ENCODE peak calls at places on chromosomes 2 and 18, in ten cellular contexts. G is upper lobe of left lung; R is fibroblast of lung; N is foreskin fibroblast; X is colonic mucosa; S is lower lobe of right lung; I is CD8-positive, alpha-beta T cell; C is SK-N-SH; F is upper lobe of right lung; K is fibroblast of villous mesenchyme. V is an unnamed sample.

GRCh38 chr2:158725496-158725895 is 69.6 kb upstream of the DAPL1 start:
- DNase-seq in G (no peak), R (no peak), N (no peak), X (no peak), S (no peak), I (no peak), C (no peak), F (no peak), K (no peak), V (peak)

GRCh38 chr2:157938556-157938955 is 62.4 kb upstream of the ACVR1 start:
- DNase-seq in G (no peak), R (peak), N (no peak), X (peak), S (no peak), I (no peak), C (no peak), F (no peak), K (peak), V (no peak)

GRCh38 chr2:197211881-197212342 is 98.7 kb downstream of the ANKRD44 start:
- DNase-seq in G (no peak), R (no peak), N (no peak), X (no peak), S (no peak), I (no peak), C (no peak), F (no peak), K (no peak), V (no peak)

GRCh38 chr2:220046507-220046906 is 419.1 kb downstream of the SLC4A3 start:
- DNase-seq in G (no peak), R (no peak), N (no peak), X (no peak), S (no peak), I (no peak), C (no peak), F (no peak), K (peak), V (no peak)

GRCh38 chr2:54065411-54065810 is 50.0 kb upstream of the ACYP2 start:
- DNase-seq in G (no peak), R (peak), N (peak), X (no peak), S (no peak), I (no peak), C (no peak), F (no peak), K (peak), V (no peak)

GRCh38 chr2:158024288-158024898 is 77.3 kb upstream of the UPP2 start:
- DNase-seq in G (peak), R (peak), N (peak), X (peak), S (peak), I (peak), C (peak), F (no peak), K (peak), V (peak)

GRCh38 chr2:69620870-69621269 is 22.7 kb downstream of the AAK1 start:
- DNase-seq in G (no peak), R (no peak), N (no peak), X (no peak), S (no peak), I (no peak), C (no peak), F (no peak), K (no peak), V (no peak)

GRCh38 chr2:696999-697627 is 19.9 kb upstream of the TMEM18 start:
- DNase-seq in G (no peak), R (no peak), N (no peak), X (no peak), S (no peak), I (no peak), C (no peak), F (no peak), K (no peak), V (peak)

GRCh38 chr2:174328309-174329156 is 6.2 kb upstream of the SP9 start:
- DNase-seq in G (no peak), R (no peak), N (no peak), X (no peak), S (no peak), I (no peak), C (no peak), F (no peak), K (no peak), V (peak)

GRCh38 chr2:174330945-174331619 is 3.7 kb upstream of the SP9 start:
- DNase-seq in G (no peak), R (no peak), N (no peak), X (no peak), S (no peak), I (no peak), C (no peak), F (no peak), K (no peak), V (peak)

GRCh38 chr2:174327958-174328308 is 6.8 kb upstream of the SP9 start:
- DNase-seq in G (no peak), R (no peak), N (no peak), X (no peak), S (no peak), I (no peak), C (no peak), F (no peak), K (no peak), V (no peak)

GRCh38 chr2:174327559-174327897 is 7.2 kb upstream of the SP9 start:
- DNase-seq in G (no peak), R (no peak), N (no peak), X (no peak), S (no peak), I (no peak), C (no peak), F (no peak), K (no peak), V (no peak)

GRCh38 chr2:174329157-174329715 is 5.5 kb upstream of the SP9 start:
- DNase-seq in G (no peak), R (no peak), N (no peak), X (no peak), S (no peak), I (no peak), C (no peak), F (no peak), K (no peak), V (no peak)
- H3K4me3 ChIP-seq in G (no peak), R (no peak), N (no peak), X (no peak), S (no peak), I (no peak), C (no peak), F (no peak), K (no peak), V (no peak)

GRCh38 chr2:121771976-121772742 is 16.7 kb downstream of the TSN start:
- DNase-seq in G (no peak), R (peak), N (peak), X (no peak), S (no peak), I (no peak), C (peak), F (no peak), K (peak), V (no peak)
- H3K4me3 ChIP-seq in G (no peak), R (no peak), N (no peak), X (no peak), S (no peak), I (no peak), C (no peak), F (no peak), K (no peak), V (no peak)

DNA sequence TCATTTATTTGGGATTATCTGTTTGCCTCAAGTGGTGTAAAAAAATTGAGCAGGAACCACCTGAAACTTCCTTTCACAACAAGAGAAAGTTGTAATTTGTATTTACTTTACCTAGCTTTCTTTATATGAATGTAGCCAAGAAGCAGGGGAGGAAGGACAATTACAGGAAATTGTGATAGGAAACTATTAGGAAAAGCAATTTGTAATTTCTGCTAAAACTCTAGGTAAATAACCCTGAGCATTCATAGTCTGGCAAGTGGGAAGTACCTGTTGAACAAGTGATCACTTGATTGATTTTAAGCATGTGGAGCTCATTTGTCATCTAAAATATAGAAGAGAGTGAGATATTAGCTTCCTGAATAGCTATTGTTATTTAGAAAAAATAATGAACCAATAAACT is 5.0 kb downstream of the TFPI start:
- DNase-seq in G (no peak), R (no peak), N (no peak), X (no peak), S (no peak), I (no peak), C (no peak), F (no peak), K (no peak), V (no peak)
- H3K4me3 ChIP-seq in G (no peak), R (no peak), N (no peak), X (no peak), S (peak), I (no peak), C (no peak), F (peak), K (peak), V (no peak)

GRCh38 chr2:218570850-218571249 is 2.2 kb downstream of the CNOT9 start:
- DNase-seq in G (no peak), R (peak), N (peak), X (no peak), S (no peak), I (no peak), C (no peak), F (no peak), K (peak), V (no peak)
- H3K4me3 ChIP-seq in G (no peak), R (peak), N (peak), X (no peak), S (peak), I (no peak), C (peak), F (no peak), K (peak), V (no peak)

DNA sequence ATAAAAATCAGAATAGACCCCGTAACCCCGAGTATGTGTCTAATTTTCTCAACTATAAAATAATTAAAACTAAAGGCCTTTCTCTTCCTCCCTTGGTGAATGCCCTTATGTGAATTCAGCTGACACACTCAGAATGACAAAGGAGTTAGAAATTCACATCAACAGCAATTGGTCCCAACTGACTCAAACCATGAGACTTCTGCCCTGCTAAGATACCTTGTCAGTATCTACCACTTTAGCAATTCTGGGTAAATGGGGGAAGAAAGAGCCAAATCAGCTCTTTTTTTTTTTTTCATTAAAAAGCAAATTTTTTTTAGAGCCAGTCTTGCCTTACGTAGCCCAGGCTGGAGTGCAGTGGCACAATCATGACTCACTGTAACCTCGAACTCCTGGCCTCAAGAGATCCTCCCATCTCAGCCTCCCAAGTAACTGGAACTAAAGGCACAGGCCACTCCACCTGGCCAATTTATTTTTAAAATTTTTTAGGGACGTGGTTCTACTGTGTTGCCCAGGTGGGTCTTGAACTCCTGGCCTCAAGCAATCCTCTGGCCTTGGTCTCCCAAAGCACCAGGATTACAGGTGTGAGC is 1.7 kb upstream of the PPP4R1 start:
- DNase-seq in G (no peak), R (peak), N (peak), X (no peak), S (no peak), I (no peak), C (no peak), F (no peak), K (no peak), V (no peak)
- H3K4me3 ChIP-seq in G (no peak), R (no peak), N (no peak), X (no peak), S (no peak), I (no peak), C (no peak), F (peak), K (no peak), V (no peak)

GRCh38 chr2:29164101-29164846 is 49.1 kb downstream of the CLIP4 start:
- DNase-seq in G (no peak), R (no peak), N (no peak), X (no peak), S (no peak), I (no peak), C (peak), F (no peak), K (no peak), V (no peak)

GRCh38 chr2:29162204-29162928 is 47.2 kb downstream of the CLIP4 start:
- DNase-seq in G (no peak), R (no peak), N (no peak), X (no peak), S (no peak), I (no peak), C (no peak), F (no peak), K (no peak), V (no peak)

GRCh38 chr2:29165362-29166236 is 50.4 kb downstream of the CLIP4 start:
- DNase-seq in G (no peak), R (peak), N (peak), X (no peak), S (no peak), I (no peak), C (no peak), F (no peak), K (peak), V (no peak)

GRCh38 chr2:29166237-29166630 is 51.0 kb downstream of the CLIP4 start:
- DNase-seq in G (no peak), R (peak), N (no peak), X (no peak), S (no peak), I (no peak), C (no peak), F (no peak), K (peak), V (no peak)

GRCh38 chr2:29166640-29167039 is 51.4 kb downstream of the CLIP4 start:
- DNase-seq in G (no peak), R (no peak), N (no peak), X (no peak), S (no peak), I (no peak), C (no peak), F (no peak), K (no peak), V (no peak)
- H3K4me3 ChIP-seq in G (no peak), R (no peak), N (no peak), X (no peak), S (no peak), I (no peak), C (no peak), F (no peak), K (no peak), V (no peak)

DNA sequence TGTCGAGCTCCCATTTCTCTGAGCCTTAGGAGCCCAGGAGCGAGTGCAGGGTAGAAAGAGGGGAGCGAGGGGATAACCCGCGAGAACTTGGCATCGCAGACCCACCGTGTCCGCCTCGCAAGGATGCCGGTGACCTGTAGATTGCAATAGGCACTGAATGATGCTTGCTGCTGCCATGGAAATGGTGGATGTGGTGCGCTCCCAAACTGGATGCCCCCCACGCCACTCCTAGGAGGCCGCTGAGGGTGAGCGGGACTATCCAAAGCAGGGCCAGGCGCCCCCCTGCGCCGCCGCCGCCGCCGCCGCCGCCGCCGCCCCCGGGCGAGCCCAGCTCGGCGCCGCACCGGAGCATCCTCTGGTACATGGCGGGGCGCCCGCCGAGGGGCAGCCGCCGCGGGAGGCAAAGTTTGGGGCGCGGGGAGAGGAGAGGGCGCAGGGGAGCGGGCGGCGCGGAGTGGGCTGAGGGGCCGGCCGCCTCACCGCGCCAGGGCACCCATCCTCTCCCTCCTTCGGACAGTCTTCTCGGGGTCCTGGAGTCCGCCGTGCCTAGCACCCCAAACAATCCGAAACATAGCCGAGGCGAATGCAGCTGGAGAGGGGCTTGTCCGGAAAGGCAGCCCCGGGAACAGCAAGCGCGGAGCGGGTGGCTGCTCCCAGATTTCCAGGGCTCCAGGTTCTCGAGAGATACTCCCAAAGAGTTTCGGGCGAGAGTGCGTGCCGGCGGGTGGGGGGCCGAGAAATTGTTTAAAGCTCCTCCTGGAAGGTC is 685.2 kb downstream of the NRXN1 start:
- DNase-seq in G (no peak), R (no peak), N (no peak), X (no peak), S (no peak), I (no peak), C (peak), F (no peak), K (no peak), V (peak)
- H3K4me3 ChIP-seq in G (peak), R (no peak), N (no peak), X (no peak), S (peak), I (no peak), C (peak), F (no peak), K (no peak), V (peak)